ENCODE peak calls at places on chromosomes 2 and 18, in five cellular contexts. B is psoas muscle, O is gastrocnemius medialis, L is fibroblast of lung, V is right atrium auricular region. J is an unnamed sample.

GRCh38 chr2:94923196-94923595 is 52.0 kb downstream of the TEKT4 start:
- DNase-seq in L (no peak), V (no peak), B (no peak), O (no peak), J (no peak)

GRCh38 chr2:235463893-235464292 is 29.9 kb upstream of the AGAP1 start:
- DNase-seq in L (no peak), V (no peak), B (peak), O (no peak), J (no peak)

GRCh38 chr2:176997074-176997791 is 215.4 kb upstream of the HNRNPA3 start:
- DNase-seq in O (no peak), B (no peak), L (peak), V (no peak), J (no peak)

GRCh38 chr2:241198381-241199282 is 10.2 kb downstream of the ANO7 start:
- DNase-seq in L (no peak), O (no peak), B (peak), V (no peak), J (no peak)

GRCh38 chr18:9025104-9025838 is 77.2 kb upstream of the NDUFV2 start:
- DNase-seq in L (peak), V (no peak), B (no peak), O (no peak), J (no peak)

GRCh38 chr2:46985512-46985911 is 69.9 kb upstream of the MCFD2 start:
- DNase-seq in V (no peak), L (no peak), B (peak), O (no peak), J (no peak)

GRCh38 chr18:10047237-10047636 is 133.4 kb downstream of the VAPA start:
- DNase-seq in B (no peak), V (no peak), L (peak), O (no peak), J (no peak)

GRCh38 chr2:46335966-46336436 is 38.8 kb downstream of the EPAS1 start:
- DNase-seq in V (no peak), B (peak), L (no peak), O (no peak), J (no peak)

GRCh38 chr2:207258191-207258991 is 92.6 kb upstream of the KLF7 start:
- DNase-seq in O (peak), L (peak), V (peak), B (peak), J (no peak)

GRCh38 chr18:63564021-63564420 is 21.9 kb downstream of the SERPINB12 start:
- DNase-seq in L (no peak), B (no peak), V (no peak), O (no peak), J (no peak)

GRCh38 chr2:38740851-38741541 is 10.2 kb downstream of the SRSF7 start:
- DNase-seq in B (peak), V (peak), L (peak), O (no peak), J (peak)

GRCh38 chr2:240463866-240464481 is 28.5 kb downstream of the GPC1 start:
- DNase-seq in V (peak), L (no peak), B (no peak), O (peak), J (no peak)

GRCh38 chr18:240175-240574 is 27.7 kb downstream of the THOC1 start:
- DNase-seq in V (no peak), O (no peak), B (no peak), L (no peak), J (no peak)

GRCh38 chr2:239290618-239291504 is 110.0 kb downstream of the HDAC4 start:
- DNase-seq in O (peak), V (no peak), B (peak), L (no peak), J (no peak)

GRCh38 chr18:3995476-3996102 is 459.5 kb downstream of the DLGAP1 start:
- DNase-seq in O (no peak), L (peak), B (no peak), V (no peak), J (no peak)

GRCh38 chr18:48036191-48036590 is 105.7 kb upstream of the SMAD2 start:
- DNase-seq in L (no peak), O (no peak), B (peak), V (peak), J (no peak)

GRCh38 chr2:216888907-216889622 is 29.2 kb upstream of the TNP1 start:
- DNase-seq in B (peak), L (no peak), O (peak), V (no peak), J (no peak)

GRCh38 chr18:77061291-77061945 is 71.2 kb downstream of the MBP start:
- DNase-seq in O (no peak), B (no peak), V (no peak), L (peak), J (no peak)

GRCh38 chr2:112010751-112011150 is 44.3 kb upstream of the TMEM87B start:
- DNase-seq in B (no peak), V (peak), O (no peak), L (no peak), J (no peak)

GRCh38 chr2:172555522-172556283 is at the start of gene PDK1:
- DNase-seq in L (peak), O (peak), V (peak), B (peak), J (peak)

GRCh38 chr2:217289909-217290283 is 430.0 kb upstream of the TNP1 start:
- DNase-seq in L (peak), B (no peak), O (no peak), V (no peak), J (no peak)

GRCh38 chr18:32891797-32892196 is 119.0 kb upstream of the KLHL14 start:
- DNase-seq in B (no peak), O (no peak), L (peak), V (no peak), J (no peak)

GRCh38 chr2:175931751-175932295 is 70.2 kb downstream of the LNPK start:
- DNase-seq in L (peak), B (no peak), O (no peak), V (no peak), J (no peak)

GRCh38 chr2:128341621-128342020 is 23.0 kb upstream of the HS6ST1 start:
- DNase-seq in V (no peak), B (no peak), L (no peak), O (no peak), J (no peak)

GRCh38 chr2:23709311-23709710 is 217.6 kb downstream of the ATAD2B start:
- DNase-seq in O (no peak), B (no peak), V (no peak), L (no peak), J (no peak)

GRCh38 chr2:148819019-148819418 is 56.0 kb upstream of the KIF5C start:
- DNase-seq in O (no peak), V (no peak), B (no peak), L (no peak), J (no peak)

GRCh38 chr2:43331428-43331827 is 105.0 kb upstream of the ZFP36L2 start:
- DNase-seq in L (peak), B (no peak), O (no peak), V (no peak), J (no peak)

GRCh38 chr2:162992828-162993227 is 154.3 kb upstream of the KCNH7 start:
- DNase-seq in L (no peak), B (no peak), V (no peak), O (no peak), J (no peak)

GRCh38 chr2:235458839-235459273 is 35.0 kb upstream of the AGAP1 start:
- DNase-seq in B (peak), V (no peak), O (no peak), L (no peak), J (no peak)

GRCh38 chr2:48600204-48600813 is 17.3 kb upstream of the GTF2A1L start:
- DNase-seq in B (no peak), O (no peak), L (peak), V (no peak), J (no peak)

GRCh38 chr2:80068068-80068467 is 236.5 kb downstream of the LRRTM1 start:
- DNase-seq in V (no peak), L (no peak), O (no peak), B (no peak), J (no peak)

GRCh38 chr2:240934701-240935100 is 28.6 kb downstream of the CROCC2 start:
- DNase-seq in V (peak), B (no peak), L (no peak), O (no peak), J (no peak)

GRCh38 chr2:105287692-105288091 is 41.8 kb downstream of the TGFBRAP1 start:
- DNase-seq in V (no peak), B (peak), O (no peak), L (peak), J (peak)

GRCh38 chr18:48402953-48403352 is 6.2 kb downstream of the ZBTB7C start:
- DNase-seq in B (no peak), O (no peak), V (no peak), L (peak), J (no peak)

GRCh38 chr2:180555391-180555965 is 424.9 kb upstream of the UBE2E3 start:
- DNase-seq in L (no peak), V (no peak), O (no peak), B (no peak), J (no peak)
- TF ChIP-seq CTCF in L (no peak), V (no peak), O (no peak), B (no peak), J (no peak)

DNA sequence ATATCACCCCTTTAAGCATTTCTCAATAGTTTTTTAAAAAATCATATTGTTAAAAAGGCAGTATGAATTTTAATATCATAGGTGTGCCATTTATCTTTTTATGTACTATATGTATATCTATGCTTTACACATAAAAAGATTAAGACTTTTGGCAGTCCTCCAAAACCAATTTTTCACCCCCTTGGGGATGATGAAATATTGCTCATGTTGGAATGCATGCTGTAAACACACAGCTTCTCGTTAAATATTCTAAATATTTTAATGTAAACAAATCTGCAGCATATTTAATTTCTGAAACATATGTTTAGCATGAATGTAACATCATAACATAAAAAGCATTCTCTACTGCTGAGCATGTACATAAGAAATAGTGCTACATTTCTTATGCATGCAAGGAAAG is 484.3 kb upstream of the LRATD1 start:
- DNase-seq in B (no peak), L (peak), V (no peak), O (no peak), J (no peak)
- TF ChIP-seq CTCF in B (no peak), L (no peak), V (no peak), O (no peak), J (no peak)

GRCh38 chr2:231393149-231394131 is 2.1 kb upstream of the B3GNT7 start:
- DNase-seq in B (no peak), O (no peak), V (no peak), L (no peak), J (peak)
- TF ChIP-seq CTCF in B (peak), O (no peak), V (peak), L (peak), J (peak)

GRCh38 chr18:23722646-23723045 is 33.4 kb downstream of the LAMA3 start:
- DNase-seq in V (no peak), B (no peak), O (no peak), L (no peak), J (no peak)
- TF ChIP-seq CTCF in V (no peak), B (no peak), O (no peak), L (no peak), J (no peak)

GRCh38 chr2:191656792-191657191 is 21.1 kb upstream of the NABP1 start:
- DNase-seq in L (no peak), B (no peak), V (no peak), O (no peak), J (no peak)
- TF ChIP-seq CTCF in L (no peak), B (no peak), V (no peak), O (no peak), J (no peak)